ENCODE peak calls at places on chromosomes 6 and 20, in ten cellular contexts. I is IMR-90, T is gastrocnemius medialis, R is endothelial cell of umbilical vein, K is Peyer's patch, B is heart left ventricle, D is esophagus muscularis mucosa, E is HCT116, N is A549, V is body of pancreas. Z is an unnamed sample.

GRCh38 chr6:2432258-2432657 is 186.9 kb upstream of the GMDS start:
- DNase-seq in I (peak; percentile 97), T (no peak), R (no peak), K (no peak), B (no peak), D (no peak), E (peak; percentile 26), N (no peak), V (no peak), Z (no peak)

GRCh38 chr6:119025793-119026192 is 52.7 kb downstream of the FAM184A start:
- DNase-seq in I (no peak), T (no peak), R (no peak), K (no peak), B (no peak), D (no peak), E (no peak), N (no peak), V (no peak), Z (no peak)

GRCh38 chr6:324729-325125 is 32.4 kb downstream of the DUSP22 start:
- DNase-seq in I (no peak), T (no peak), R (no peak), K (peak; percentile 48), B (no peak), D (no peak), E (no peak), N (no peak), V (no peak), Z (peak; percentile 7)

GRCh38 chr6:19024737-19025136 is 637.6 kb downstream of the RNF144B start:
- DNase-seq in I (peak; percentile 15), T (no peak), R (no peak), K (no peak), B (no peak), D (no peak), E (peak; percentile 54), N (peak; percentile 0), V (peak; percentile 24), Z (no peak)

GRCh38 chr6:6590530-6590929 is 2.0 kb downstream of the LY86 start:
- DNase-seq in I (no peak), T (no peak), R (no peak), K (no peak), B (no peak), D (peak; percentile 57), E (no peak), N (no peak), V (no peak), Z (no peak)

GRCh38 chr6:21615504-21615903 is 22.0 kb downstream of the SOX4 start:
- DNase-seq in I (peak; percentile 49), T (no peak), R (peak; percentile 89), K (no peak), B (no peak), D (no peak), E (no peak), N (no peak), V (no peak), Z (no peak)

GRCh38 chr6:110814488-110815259 is 595 bp downstream of the CDK19 start:
- DNase-seq in I (peak; percentile 45), T (peak; percentile 33), R (peak; percentile 51), K (peak; percentile 76), B (peak; percentile 80), D (peak; percentile 91), E (no peak), N (peak; percentile 27), V (peak; percentile 49), Z (peak; percentile 61)

GRCh38 chr6:15079288-15079817 is 166.5 kb upstream of the JARID2 start:
- DNase-seq in I (no peak), T (no peak), R (no peak), K (no peak), B (no peak), D (no peak), E (no peak), N (no peak), V (no peak), Z (no peak)

GRCh38 chr20:39214778-39215177 is 252.6 kb downstream of the DHX35 start:
- DNase-seq in I (no peak), T (no peak), R (no peak), K (no peak), B (no peak), D (no peak), E (no peak), N (no peak), V (no peak), Z (no peak)

GRCh38 chr20:39216195-39216594 is 254.1 kb downstream of the DHX35 start:
- DNase-seq in I (no peak), T (no peak), R (no peak), K (no peak), B (no peak), D (no peak), E (no peak), N (no peak), V (no peak), Z (no peak)

GRCh38 chr20:39210331-39211074 is 248.4 kb downstream of the DHX35 start:
- DNase-seq in I (no peak), T (no peak), R (no peak), K (no peak), B (no peak), D (no peak), E (no peak), N (no peak), V (no peak), Z (peak; percentile 11)

DNA sequence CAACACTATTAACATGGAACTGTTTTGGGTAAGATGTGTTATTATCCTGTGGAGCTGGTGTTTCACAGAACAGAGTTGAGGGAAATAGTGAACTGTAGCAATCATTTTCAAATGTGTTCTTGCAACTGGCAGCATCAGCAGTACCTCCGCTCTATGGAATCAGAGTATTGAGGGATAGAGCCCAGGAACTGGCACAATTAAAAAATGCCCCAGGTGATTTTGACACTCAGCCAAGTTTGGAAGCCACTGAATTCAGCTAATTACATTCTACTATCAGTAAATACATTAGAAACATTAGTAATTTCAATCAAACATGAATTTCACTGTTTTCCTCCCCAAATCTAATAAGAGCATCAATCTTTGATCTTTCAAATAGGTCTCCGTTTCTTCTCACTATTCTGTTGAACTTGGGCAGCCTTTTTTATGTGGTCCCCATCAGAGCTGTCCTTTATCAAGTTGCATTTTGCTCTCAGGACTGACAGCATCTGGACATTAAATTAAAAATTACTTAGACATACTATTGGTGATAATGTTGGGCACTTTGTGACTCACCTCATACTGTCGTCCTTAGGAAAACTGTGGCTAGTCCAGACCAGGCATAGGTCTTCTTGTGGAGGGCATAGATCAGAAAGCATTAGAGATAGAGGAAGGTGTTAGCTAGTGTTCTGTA is 251.5 kb downstream of the DHX35 start:
- DNase-seq in I (no peak), T (no peak), R (no peak), K (no peak), B (no peak), D (no peak), E (no peak), N (no peak), V (no peak), Z (no peak)
- H3K4me1 ChIP-seq in I (no peaks in the 10 kb centered on the region), T (no peaks in the 10 kb centered on the region), R (no peaks in the 10 kb centered on the region), K (no peaks in the 10 kb centered on the region), B (no peaks in the 10 kb centered on the region), D (no peaks in the 10 kb centered on the region), E (no peaks in the 10 kb centered on the region), N (no peaks in the 10 kb centered on the region), V (no peaks in the 10 kb centered on the region), Z (no peaks in the 10 kb centered on the region)

GRCh38 chr20:32358883-32359632 is 927 bp downstream of the ASXL1 start:
- DNase-seq in I (peak; percentile 51), T (peak; percentile 65), R (peak; percentile 63), K (peak; percentile 63), B (peak; percentile 83), D (no peak), E (no peak), N (peak; percentile 62), V (peak; percentile 77), Z (peak; percentile 84)

GRCh38 chr20:32358632-32358882 is 426 bp downstream of the ASXL1 start:
- DNase-seq in I (no peak), T (no peak), R (no peak), K (peak; percentile 80), B (no peak), D (no peak), E (no peak), N (no peak), V (no peak), Z (no peak)

GRCh38 chr20:32356935-32357868 is 929 bp upstream of the ASXL1 start:
- DNase-seq in I (peak; percentile 50), T (peak; percentile 21), R (peak; percentile 16), K (peak; percentile 63), B (no peak), D (no peak), E (peak; percentile 15), N (no peak), V (peak; percentile 51), Z (peak; percentile 44)

GRCh38 chr20:32359633-32360332 is 1.7 kb downstream of the ASXL1 start:
- DNase-seq in I (peak; percentile 31), T (no peak), R (peak; percentile 26), K (no peak), B (no peak), D (no peak), E (no peak), N (no peak), V (no peak), Z (no peak)

GRCh38 chr20:32357869-32358631 is at the start of gene ASXL1:
- DNase-seq in I (peak; percentile 95), T (peak; percentile 97), R (peak; percentile 97), K (peak; percentile 95), B (peak; percentile 99), D (peak; percentile 98), E (peak; percentile 92), N (peak; percentile 94), V (peak; percentile 98), Z (peak; percentile 97)
- TF ChIP-seq POLR2A in I (no peak), T (peak; percentile 39), R (peak; percentile 61), K (no peak), B (no peak), D (no peak), E (no peak), N (peak; percentile 49), V (peak; percentile 39), Z (peak; percentile 59)

DNA sequence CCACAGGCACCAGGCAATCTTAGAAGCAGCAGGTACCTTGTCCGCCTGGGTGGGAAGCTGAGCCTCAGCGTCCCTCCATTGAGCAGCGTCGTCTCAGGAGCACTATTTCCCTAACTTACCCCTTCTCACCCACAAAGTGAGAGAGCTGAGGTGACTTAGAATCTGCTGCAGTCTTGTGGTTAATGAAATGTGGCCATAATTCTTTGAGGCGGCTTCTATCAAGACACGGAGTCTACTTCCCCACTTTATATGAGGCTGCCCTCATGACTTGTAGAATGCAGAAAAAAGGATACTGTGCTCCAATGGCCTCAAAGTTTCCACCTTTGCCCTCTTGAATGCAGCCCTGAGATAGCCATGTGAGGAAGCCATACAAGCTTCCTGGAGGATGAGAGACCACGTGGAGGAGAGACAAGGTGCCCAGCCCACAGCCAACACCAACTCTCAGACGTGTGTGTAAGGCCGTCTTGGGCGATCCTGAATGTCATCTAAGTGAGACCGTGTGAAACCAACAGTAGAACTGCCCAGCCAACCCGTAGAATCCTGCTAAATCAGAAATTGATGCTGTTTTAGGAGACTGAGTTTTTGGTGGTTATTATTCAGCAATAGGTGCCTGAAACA is 9.1 kb upstream of the TAGAP start:
- DNase-seq in I (no peak), T (no peak), R (no peak), K (no peak), B (no peak), D (no peak), E (no peak), N (no peak), V (no peak), Z (no peak)
- H3K4me1 ChIP-seq in I (no peaks in the 10 kb centered on the region), T (no peaks in the 10 kb centered on the region), R (no peaks in the 10 kb centered on the region), K (peaks cover 8% of the 10 kb centered on the region), B (no peaks in the 10 kb centered on the region), D (no peaks in the 10 kb centered on the region), E (no peaks in the 10 kb centered on the region), N (no peaks in the 10 kb centered on the region), V (no peaks in the 10 kb centered on the region), Z (no peaks in the 10 kb centered on the region)

DNA sequence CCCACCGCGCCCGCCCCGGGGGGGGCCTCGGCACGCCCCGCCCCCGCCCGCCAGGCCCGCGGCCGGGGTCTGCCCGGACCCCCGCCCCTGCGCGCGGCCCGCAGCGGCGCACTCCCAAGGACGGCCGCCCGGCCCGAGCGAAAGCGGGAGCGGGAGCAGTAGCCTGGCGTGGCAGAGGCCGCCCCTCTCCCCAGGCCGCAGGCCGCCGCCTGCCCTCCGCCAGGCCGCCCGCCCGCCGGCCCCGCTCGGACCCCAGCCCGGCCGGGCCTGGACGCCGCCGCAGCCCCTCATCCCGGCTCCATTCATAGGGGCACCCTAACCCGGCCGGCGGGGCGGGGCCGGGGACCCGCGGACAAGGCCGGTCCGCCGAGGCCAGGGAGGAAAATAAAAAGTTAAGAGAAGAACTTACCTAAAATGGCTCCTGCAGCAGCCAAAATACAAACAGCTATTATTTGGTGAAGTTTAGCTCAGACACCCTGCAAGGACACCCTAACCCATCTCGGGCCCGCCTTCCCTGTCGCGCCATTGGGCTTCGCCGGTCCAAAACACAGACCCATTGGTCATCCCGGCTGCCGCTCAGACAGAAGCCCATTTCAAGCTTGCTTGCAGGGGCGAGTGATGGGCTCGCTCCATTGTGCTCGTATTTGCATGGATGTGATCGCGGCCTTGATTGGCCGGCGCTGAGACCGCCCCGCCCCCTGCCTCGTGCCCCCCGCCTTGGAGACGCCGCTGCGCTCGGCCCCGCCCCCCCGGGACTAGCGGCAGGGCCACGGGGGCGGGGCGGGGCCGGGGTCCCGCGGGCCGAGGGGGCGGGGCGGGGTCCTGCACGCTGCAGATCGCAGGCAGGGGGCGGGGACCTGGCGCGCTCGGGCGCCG is at the start of gene CHD6:
- DNase-seq in I (peak; percentile 99), T (peak; percentile 99), R (peak; percentile 99), K (peak; percentile 98), B (peak; percentile 100), D (peak; percentile 100), E (peak; percentile 97), N (peak; percentile 96), V (peak; percentile 100), Z (peak; percentile 99)
- TF ChIP-seq POLR2A in I (peak; percentile 39), T (peak; percentile 45), R (no peak), K (no peak), B (no peak), D (no peak), E (no peak), N (no peak), V (no peak), Z (peak; percentile 46)

Z was measured in transverse colon.